ENCODE peak calls at places on chromosomes 7 and 10, in six cellular contexts. X is AG08395, G is HFFc6, R is anterior cingulate cortex, F is IMR-90, Z is EH. Y is an unnamed sample.

GRCh38 chr7:10708447-10708846 is 265.2 kb upstream of the PHF14 start:
- DNase-seq in F (no peak), X (no peak), R (no peak), Z (no peak), G (no peak), Y (peak; percentile 11)

GRCh38 chr10:122327237-122328206 is 47.0 kb upstream of the PLEKHA1 start:
- DNase-seq in F (no peak), Z (no peak), G (no peak), X (no peak), R (no peak), Y (no peak)

GRCh38 chr10:94902570-94902969 is 35.9 kb upstream of the CYP2C9 start:
- DNase-seq in Z (no peak), F (no peak), R (no peak), G (no peak), X (no peak), Y (no peak)

GRCh38 chr7:150400779-150401423 is 21.8 kb downstream of the ZNF775 start:
- DNase-seq in Z (no peak), G (no peak), X (no peak), F (no peak), R (no peak), Y (no peak)

GRCh38 chr10:132206377-132206745 is 19.6 kb downstream of the DPYSL4 start:
- DNase-seq in R (no peak), X (no peak), G (no peak), Z (no peak), F (no peak), Y (no peak)

GRCh38 chr10:92756233-92757065 is 66.7 kb downstream of the HHEX start:
- DNase-seq in X (no peak), Z (peak; percentile 27), G (no peak), F (peak; percentile 44), R (no peak), Y (no peak)

GRCh38 chr7:90777075-90777864 is 181.1 kb downstream of the CDK14 start:
- DNase-seq in Z (no peak), F (no peak), R (peak; percentile 2), G (no peak), X (peak; percentile 12), Y (peak; percentile 17)

GRCh38 chr7:104231054-104232046 is 23.5 kb upstream of the ORC5 start:
- DNase-seq in X (peak; percentile 71), G (peak; percentile 40), F (peak; percentile 58), R (peak; percentile 15), Z (peak; percentile 66), Y (peak; percentile 74)

GRCh38 chr10:124728071-124728829 is 15.9 kb downstream of the FAM53B start:
- DNase-seq in X (no peak), Z (no peak), R (peak; percentile 73), G (no peak), F (peak; percentile 46), Y (peak; percentile 98)

GRCh38 chr7:16092711-16093110 is 328.6 kb downstream of the CRPPA start:
- DNase-seq in Z (no peak), F (no peak), G (no peak), R (no peak), X (no peak), Y (no peak)

Y was measured in myocyte.